ENCODE peak calls at places on chromosome 5, in four cellular contexts. F is sigmoid colon, U is Panc1, N is breast epithelium. J is an unnamed sample.

GRCh38 chr5:141574122-141574510 is 44.7 kb downstream of the DIAPH1 start:
- DNase-seq in F (no peak), U (no peak), N (no peak), J (no peak)

GRCh38 chr5:15538516-15538915 is 38.5 kb downstream of the FBXL7 start:
- DNase-seq in F (no peak), U (no peak), N (no peak), J (no peak)

GRCh38 chr5:68375540-68375939 is 160.0 kb downstream of the PIK3R1 start:
- DNase-seq in F (no peak), U (no peak), N (no peak), J (no peak)

GRCh38 chr5:160173-160510 is 31.2 kb upstream of the LRRC14B start:
- DNase-seq in F (peak; percentile 48), U (no peak), N (peak; percentile 64), J (no peak)

GRCh38 chr5:159533197-159533596 is 202.9 kb upstream of the IL12B start:
- DNase-seq in F (no peak), U (no peak), N (no peak), J (no peak)

GRCh38 chr5:138831703-138832102 is 43.4 kb downstream of the LRRTM2 start:
- DNase-seq in F (no peak), U (no peak), N (no peak), J (no peak)

GRCh38 chr5:115419794-115420585 is 123.5 kb upstream of the CCDC112 start:
- DNase-seq in F (no peak), U (no peak), N (no peak), J (no peak)

GRCh38 chr5:179297026-179297425 is 48.2 kb downstream of the ADAMTS2 start:
- DNase-seq in F (peak; percentile 46), U (no peak), N (no peak), J (no peak)

GRCh38 chr5:52769061-52769460 is 18.7 kb upstream of the ITGA1 start:
- DNase-seq in F (no peak), U (no peak), N (no peak), J (no peak)

GRCh38 chr5:156327306-156327705 is 342 bp downstream of the SGCD start:
- DNase-seq in F (no peak), U (no peak), N (no peak), J (no peak)

GRCh38 chr5:126449751-126450271 is 26.6 kb downstream of the GRAMD2B start:
- DNase-seq in F (no peak), U (no peak), N (no peak), J (no peak)

GRCh38 chr5:68418680-68419079 is 203.1 kb downstream of the PIK3R1 start:
- DNase-seq in F (no peak), U (no peak), N (no peak), J (no peak)

DNA sequence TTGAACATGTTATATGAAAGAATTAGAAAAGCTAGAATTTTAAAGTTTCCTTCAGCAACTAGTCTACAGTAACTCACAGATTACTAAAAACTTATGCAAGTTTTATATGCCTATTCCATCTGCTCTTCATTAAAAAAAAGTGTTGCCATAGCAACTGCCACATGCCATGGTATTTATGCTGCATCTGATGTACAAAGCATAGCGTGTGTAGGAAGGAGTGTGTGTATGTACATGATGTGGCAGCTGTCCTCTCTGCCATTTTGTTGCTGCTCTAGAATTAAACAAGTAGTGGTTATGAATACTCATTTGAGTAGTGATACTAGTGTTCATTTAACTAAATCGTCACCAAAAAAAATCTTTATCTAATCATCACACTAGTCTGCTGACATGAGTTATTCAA is 593.5 kb downstream of the CETN3 start:
- DNase-seq in F (no peak), U (no peak), N (no peak), J (no peak)
- TF ChIP-seq POLR2AphosphoS5 in F (no peak), U (no peak), N (no peak), J (no peak)

DNA sequence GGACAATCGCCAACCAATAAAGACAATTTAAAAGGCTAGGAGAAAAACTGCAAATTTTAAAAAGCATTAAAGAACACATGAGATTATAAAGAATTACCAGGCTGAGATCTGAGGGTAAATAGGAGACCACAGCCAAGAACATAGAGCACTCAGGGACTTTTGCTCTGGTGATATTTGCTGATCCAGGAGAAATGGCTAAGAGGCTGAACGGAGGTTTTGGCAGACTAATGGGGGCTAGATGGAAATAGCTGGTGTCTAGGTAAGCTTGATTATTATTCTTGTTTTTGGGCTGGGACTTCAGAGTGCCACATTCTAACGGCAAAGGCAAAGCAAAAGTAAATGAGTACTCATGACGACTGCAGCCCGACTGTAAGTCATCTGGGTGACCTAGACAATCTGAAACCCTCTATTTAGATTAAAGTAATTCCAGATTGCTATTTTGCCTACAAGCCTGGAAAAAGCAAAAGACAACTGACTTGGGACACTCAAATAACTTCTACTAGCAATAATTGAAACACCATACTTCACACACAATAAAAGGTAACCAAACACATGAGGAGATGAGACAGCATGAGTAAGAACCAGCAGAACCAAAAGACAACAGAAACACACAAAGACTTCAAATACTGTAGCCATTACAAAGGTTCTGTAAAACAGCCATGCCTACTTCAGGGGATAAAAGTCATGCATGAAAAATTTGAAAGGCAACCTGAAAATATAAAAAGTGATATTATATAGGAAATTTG is 68.8 kb downstream of the JAKMIP2 start:
- DNase-seq in F (no peak), U (no peak), N (no peak), J (no peak)
- TF ChIP-seq POLR2AphosphoS5 in F (no peak), U (no peak), N (no peak), J (no peak)

GRCh38 chr5:55333017-55333416 is 25.2 kb downstream of the MTREX start:
- DNase-seq in F (no peak), U (no peak), N (no peak), J (no peak)
- TF ChIP-seq POLR2AphosphoS5 in F (no peak), U (no peak), N (no peak), J (no peak)

GRCh38 chr5:88388476-88389170 is 120.0 kb upstream of the TMEM161B start:
- DNase-seq in F (no peak), U (no peak), N (no peak), J (no peak)
- TF ChIP-seq POLR2AphosphoS5 in F (no peak), U (no peak), N (no peak), J (no peak)

GRCh38 chr5:61630908-61631307 is 298.9 kb downstream of the ZSWIM6 start:
- DNase-seq in F (no peak), U (no peak), N (no peak), J (no peak)
- TF ChIP-seq POLR2AphosphoS5 in F (no peak), U (no peak), N (no peak), J (no peak)